ENCODE peak calls at places on chromosomes 12 and 14, in six cellular contexts. One of them, this sample, is unnamed. For H3K4me1, the result is how much of the 10 kb centered on the place peaks cover.

GRCh38 chr12:102376251-102376747 is 104.1 kb downstream of the IGF1 start:
- DNase-seq in CD8-positive, alpha-beta memory T cell: no peak
- DNase-seq in endodermal cell: no peak
- DNase-seq in HCT116: no peak
- DNase-seq in CD4-positive, alpha-beta memory T cell: no peak
- DNase-seq in IMR-90: peak
- DNase-seq in this sample: no peak

GRCh38 chr12:57124259-57124877 is 3.9 kb upstream of the LRP1 start:
- DNase-seq in HCT116: peak
- DNase-seq in IMR-90: peak
- DNase-seq in CD8-positive, alpha-beta memory T cell: peak
- DNase-seq in CD4-positive, alpha-beta memory T cell: peak
- DNase-seq in endodermal cell: peak
- DNase-seq in this sample: peak

GRCh38 chr12:130014485-130014807 is 110.6 kb upstream of the TMEM132D start:
- DNase-seq in IMR-90: no peak
- DNase-seq in CD8-positive, alpha-beta memory T cell: no peak
- DNase-seq in endodermal cell: peak
- DNase-seq in CD4-positive, alpha-beta memory T cell: no peak
- DNase-seq in HCT116: no peak
- DNase-seq in this sample: no peak

GRCh38 chr12:71014180-71014785 is 93.7 kb upstream of the PTPRR start:
- DNase-seq in HCT116: peak
- DNase-seq in CD4-positive, alpha-beta memory T cell: no peak
- DNase-seq in IMR-90: peak
- DNase-seq in endodermal cell: no peak
- DNase-seq in CD8-positive, alpha-beta memory T cell: no peak
- DNase-seq in this sample: no peak

GRCh38 chr14:73754911-73755360 is 40.8 kb upstream of the PNMA1 start:
- DNase-seq in endodermal cell: peak
- DNase-seq in CD4-positive, alpha-beta memory T cell: no peak
- DNase-seq in IMR-90: peak
- DNase-seq in CD8-positive, alpha-beta memory T cell: no peak
- DNase-seq in HCT116: no peak
- DNase-seq in this sample: no peak

GRCh38 chr12:15278816-15279658 is 43.3 kb upstream of the PTPRO start:
- DNase-seq in endodermal cell: no peak
- DNase-seq in CD8-positive, alpha-beta memory T cell: no peak
- DNase-seq in IMR-90: peak
- DNase-seq in CD4-positive, alpha-beta memory T cell: peak
- DNase-seq in HCT116: no peak
- DNase-seq in this sample: peak

GRCh38 chr12:52867636-52868035 is 18.8 kb upstream of the KRT78 start:
- DNase-seq in HCT116: no peak
- DNase-seq in IMR-90: no peak
- DNase-seq in CD8-positive, alpha-beta memory T cell: peak
- DNase-seq in CD4-positive, alpha-beta memory T cell: peak
- DNase-seq in endodermal cell: peak
- DNase-seq in this sample: no peak

GRCh38 chr12:85693093-85693665 is 143.0 kb downstream of the RASSF9 start:
- DNase-seq in HCT116: no peak
- DNase-seq in IMR-90: no peak
- DNase-seq in CD8-positive, alpha-beta memory T cell: no peak
- DNase-seq in CD4-positive, alpha-beta memory T cell: no peak
- DNase-seq in endodermal cell: no peak
- DNase-seq in this sample: no peak

GRCh38 chr14:63302135-63302534 is 16.6 kb downstream of the GPHB5 start:
- DNase-seq in endodermal cell: peak
- DNase-seq in HCT116: no peak
- DNase-seq in IMR-90: no peak
- DNase-seq in CD4-positive, alpha-beta memory T cell: no peak
- DNase-seq in CD8-positive, alpha-beta memory T cell: no peak
- DNase-seq in this sample: no peak

GRCh38 chr12:51360315-51360714 is 13.8 kb upstream of the CELA1 start:
- DNase-seq in CD4-positive, alpha-beta memory T cell: no peak
- DNase-seq in endodermal cell: no peak
- DNase-seq in IMR-90: no peak
- DNase-seq in HCT116: no peak
- DNase-seq in CD8-positive, alpha-beta memory T cell: no peak
- DNase-seq in this sample: no peak

GRCh38 chr12:124524231-124524925 is 43.0 kb downstream of the NCOR2 start:
- DNase-seq in CD4-positive, alpha-beta memory T cell: no peak
- DNase-seq in HCT116: no peak
- DNase-seq in CD8-positive, alpha-beta memory T cell: no peak
- DNase-seq in IMR-90: peak
- DNase-seq in endodermal cell: no peak
- DNase-seq in this sample: no peak

GRCh38 chr14:70168401-70168800 is 20.4 kb downstream of the SLC8A3 start:
- DNase-seq in IMR-90: no peak
- DNase-seq in endodermal cell: no peak
- DNase-seq in HCT116: no peak
- DNase-seq in CD4-positive, alpha-beta memory T cell: no peak
- DNase-seq in CD8-positive, alpha-beta memory T cell: no peak
- DNase-seq in this sample: no peak

GRCh38 chr12:16555630-16556029 is 50.3 kb downstream of the LMO3 start:
- DNase-seq in CD8-positive, alpha-beta memory T cell: no peak
- DNase-seq in IMR-90: peak
- DNase-seq in HCT116: no peak
- DNase-seq in endodermal cell: peak
- DNase-seq in CD4-positive, alpha-beta memory T cell: no peak
- DNase-seq in this sample: no peak

GRCh38 chr14:104797112-104798044 is 1.8 kb upstream of the AKT1 start:
- DNase-seq in HCT116: no peak
- DNase-seq in endodermal cell: peak
- DNase-seq in CD8-positive, alpha-beta memory T cell: no peak
- DNase-seq in CD4-positive, alpha-beta memory T cell: no peak
- DNase-seq in IMR-90: no peak
- DNase-seq in this sample: no peak

GRCh38 chr12:58920102-58920955 is at the start of gene LRIG3:
- DNase-seq in CD4-positive, alpha-beta memory T cell: no peak
- DNase-seq in endodermal cell: peak
- DNase-seq in HCT116: peak
- DNase-seq in IMR-90: peak
- DNase-seq in CD8-positive, alpha-beta memory T cell: no peak
- DNase-seq in this sample: no peak

GRCh38 chr14:24943024-24943423 is 106.9 kb downstream of the STXBP6 start:
- DNase-seq in HCT116: no peak
- DNase-seq in CD4-positive, alpha-beta memory T cell: no peak
- DNase-seq in endodermal cell: peak
- DNase-seq in CD8-positive, alpha-beta memory T cell: no peak
- DNase-seq in IMR-90: no peak
- DNase-seq in this sample: no peak

GRCh38 chr14:68384335-68384734 is 408.5 kb downstream of the ZFP36L1 start:
- DNase-seq in CD4-positive, alpha-beta memory T cell: no peak
- DNase-seq in HCT116: no peak
- DNase-seq in endodermal cell: no peak
- DNase-seq in CD8-positive, alpha-beta memory T cell: no peak
- DNase-seq in IMR-90: no peak
- DNase-seq in this sample: no peak

GRCh38 chr14:54681819-54682261 is 114.9 kb downstream of the SAMD4A start:
- DNase-seq in CD8-positive, alpha-beta memory T cell: no peak
- DNase-seq in CD4-positive, alpha-beta memory T cell: no peak
- DNase-seq in IMR-90: peak
- DNase-seq in endodermal cell: no peak
- DNase-seq in HCT116: no peak
- DNase-seq in this sample: no peak

GRCh38 chr14:37263656-37264236 is 66.0 kb downstream of the MIPOL1 start:
- DNase-seq in CD8-positive, alpha-beta memory T cell: no peak
- DNase-seq in IMR-90: peak
- DNase-seq in HCT116: no peak
- DNase-seq in CD4-positive, alpha-beta memory T cell: no peak
- DNase-seq in endodermal cell: no peak
- DNase-seq in this sample: no peak

GRCh38 chr14:28157289-28157869 is 609.2 kb upstream of the FOXG1 start:
- DNase-seq in CD8-positive, alpha-beta memory T cell: no peak
- DNase-seq in IMR-90: no peak
- DNase-seq in CD4-positive, alpha-beta memory T cell: no peak
- DNase-seq in HCT116: no peak
- DNase-seq in endodermal cell: no peak
- DNase-seq in this sample: no peak

GRCh38 chr12:132740652-132741051 is 21.0 kb downstream of the ANKLE2 start:
- DNase-seq in IMR-90: no peak
- DNase-seq in CD4-positive, alpha-beta memory T cell: no peak
- DNase-seq in endodermal cell: peak
- DNase-seq in CD8-positive, alpha-beta memory T cell: no peak
- DNase-seq in HCT116: no peak
- DNase-seq in this sample: no peak

GRCh38 chr12:12007001-12007712 is 63.6 kb upstream of the BCL2L14 start:
- DNase-seq in endodermal cell: peak
- DNase-seq in CD4-positive, alpha-beta memory T cell: peak
- DNase-seq in IMR-90: peak
- DNase-seq in CD8-positive, alpha-beta memory T cell: no peak
- DNase-seq in HCT116: no peak
- DNase-seq in this sample: no peak

GRCh38 chr14:64930085-64930843 is 12.3 kb downstream of the GPX2 start:
- DNase-seq in CD8-positive, alpha-beta memory T cell: no peak
- DNase-seq in IMR-90: peak
- DNase-seq in endodermal cell: no peak
- DNase-seq in HCT116: no peak
- DNase-seq in CD4-positive, alpha-beta memory T cell: no peak
- DNase-seq in this sample: no peak

GRCh38 chr14:104600141-104600643 is 4.4 kb downstream of the TMEM179 start:
- DNase-seq in CD4-positive, alpha-beta memory T cell: no peak
- DNase-seq in HCT116: no peak
- DNase-seq in CD8-positive, alpha-beta memory T cell: no peak
- DNase-seq in IMR-90: no peak
- DNase-seq in endodermal cell: no peak
- DNase-seq in this sample: no peak

GRCh38 chr12:80053048-80053790 is 46.1 kb upstream of the OTOGL start:
- DNase-seq in IMR-90: peak
- DNase-seq in CD4-positive, alpha-beta memory T cell: no peak
- DNase-seq in endodermal cell: no peak
- DNase-seq in CD8-positive, alpha-beta memory T cell: no peak
- DNase-seq in HCT116: no peak
- DNase-seq in this sample: no peak

GRCh38 chr12:16913832-16914490 is 308.0 kb upstream of the LMO3 start:
- DNase-seq in HCT116: no peak
- DNase-seq in CD8-positive, alpha-beta memory T cell: no peak
- DNase-seq in endodermal cell: no peak
- DNase-seq in CD4-positive, alpha-beta memory T cell: no peak
- DNase-seq in IMR-90: no peak
- DNase-seq in this sample: no peak

GRCh38 chr14:33916663-33917565 is 34.0 kb downstream of the EGLN3 start:
- DNase-seq in CD4-positive, alpha-beta memory T cell: no peak
- DNase-seq in endodermal cell: no peak
- DNase-seq in HCT116: no peak
- DNase-seq in CD8-positive, alpha-beta memory T cell: no peak
- DNase-seq in IMR-90: no peak
- DNase-seq in this sample: no peak

GRCh38 chr12:71772728-71773127 is 18.1 kb downstream of the RAB21 start:
- DNase-seq in IMR-90: no peak
- DNase-seq in CD8-positive, alpha-beta memory T cell: no peak
- DNase-seq in HCT116: no peak
- DNase-seq in CD4-positive, alpha-beta memory T cell: no peak
- DNase-seq in endodermal cell: no peak
- DNase-seq in this sample: no peak

DNA sequence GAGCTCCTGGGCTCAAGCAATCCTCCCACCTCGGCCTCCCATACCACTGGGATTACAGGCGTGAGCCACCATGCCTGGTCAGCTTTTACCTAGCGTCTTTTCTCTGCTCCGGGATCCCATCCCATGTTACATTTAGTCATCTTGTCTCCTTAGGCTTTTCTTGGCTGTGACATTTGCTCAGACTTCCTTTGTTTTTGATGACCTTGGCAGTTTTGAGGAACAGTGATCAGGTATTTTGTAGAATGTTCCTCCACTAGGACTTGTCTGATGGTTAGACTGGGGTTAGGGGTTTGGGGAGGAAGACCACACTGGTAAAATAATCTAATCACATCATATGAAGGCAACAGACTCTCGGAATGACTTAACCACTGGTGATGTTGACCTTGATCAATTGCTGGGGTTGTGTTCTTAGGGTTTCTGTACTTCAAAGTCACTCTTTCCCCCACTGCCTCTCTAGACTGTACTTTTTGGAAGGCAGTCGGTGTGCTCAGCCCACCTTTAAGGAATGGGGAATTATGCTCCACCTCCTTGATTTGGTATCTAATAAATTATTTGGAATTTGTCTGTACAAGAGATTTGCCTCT is 48.4 kb downstream of the RIN3 start:
- DNase-seq in endodermal cell: no peak
- DNase-seq in CD4-positive, alpha-beta memory T cell: no peak
- DNase-seq in CD8-positive, alpha-beta memory T cell: no peak
- DNase-seq in HCT116: no peak
- DNase-seq in IMR-90: no peak
- DNase-seq in this sample: peak
- H3K4me3 ChIP-seq in endodermal cell: no peak
- H3K4me3 ChIP-seq in CD4-positive, alpha-beta memory T cell: no peak
- H3K4me3 ChIP-seq in CD8-positive, alpha-beta memory T cell: no peak
- H3K4me3 ChIP-seq in HCT116: no peak
- H3K4me3 ChIP-seq in IMR-90: no peak
- H3K4me3 ChIP-seq in this sample: no peak

DNA sequence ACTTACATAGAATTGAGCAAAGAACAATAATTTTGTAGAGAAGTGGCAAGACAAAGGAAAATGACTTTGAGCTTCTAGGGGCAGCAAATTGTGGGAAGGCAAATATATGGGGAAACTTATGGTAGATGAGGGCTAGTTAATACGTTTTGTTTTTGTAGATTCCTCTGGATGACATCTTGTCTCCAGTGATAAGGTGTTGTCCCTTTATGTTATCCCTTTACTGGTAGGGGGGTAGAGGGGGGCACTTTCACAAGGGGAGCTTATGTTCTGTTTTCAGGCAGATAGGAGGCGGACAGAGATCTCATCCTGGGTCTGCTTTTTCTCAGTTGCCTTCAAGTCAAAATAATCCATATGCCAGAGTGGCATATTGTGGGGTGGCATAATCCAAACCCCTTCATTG is 106.5 kb upstream of the AMIGO2 start:
- DNase-seq in CD8-positive, alpha-beta memory T cell: no peak
- DNase-seq in HCT116: no peak
- DNase-seq in endodermal cell: no peak
- DNase-seq in CD4-positive, alpha-beta memory T cell: no peak
- DNase-seq in IMR-90: no peak
- DNase-seq in this sample: no peak
- H3K4me1 ChIP-seq in CD8-positive, alpha-beta memory T cell: under half
- H3K4me1 ChIP-seq in HCT116: under half
- H3K4me1 ChIP-seq in endodermal cell: under half
- H3K4me1 ChIP-seq in CD4-positive, alpha-beta memory T cell: under half
- H3K4me1 ChIP-seq in IMR-90: under half
- H3K4me1 ChIP-seq in this sample: under half

DNA sequence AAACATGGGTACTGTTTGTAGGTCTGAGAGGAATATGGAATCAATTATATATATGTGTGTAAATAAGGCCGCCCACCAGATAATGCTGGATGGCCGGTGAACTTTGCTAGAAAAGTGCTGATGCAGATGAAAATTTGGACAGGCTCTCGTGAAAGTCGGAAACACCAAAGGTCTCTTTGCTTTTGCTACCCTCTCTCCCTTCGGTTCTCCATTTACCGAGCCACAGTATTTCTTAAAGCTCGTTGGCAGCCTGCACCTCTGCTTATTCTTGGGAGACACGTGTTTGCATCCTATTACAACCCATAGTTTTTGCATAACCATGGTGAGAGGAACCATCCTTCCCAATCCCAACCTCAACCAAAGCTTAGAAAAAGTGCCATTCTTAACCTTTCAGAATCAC is 109.6 kb downstream of the FOXN3 start:
- DNase-seq in CD4-positive, alpha-beta memory T cell: no peak
- DNase-seq in endodermal cell: no peak
- DNase-seq in IMR-90: no peak
- DNase-seq in HCT116: no peak
- DNase-seq in CD8-positive, alpha-beta memory T cell: no peak
- DNase-seq in this sample: no peak
- H3K27ac ChIP-seq in CD4-positive, alpha-beta memory T cell: no peak
- H3K27ac ChIP-seq in endodermal cell: no peak
- H3K27ac ChIP-seq in IMR-90: no peak
- H3K27ac ChIP-seq in HCT116: no peak
- H3K27ac ChIP-seq in CD8-positive, alpha-beta memory T cell: no peak
- H3K27ac ChIP-seq in this sample: no peak

GRCh38 chr12:90060031-90060430 is 351.4 kb upstream of the ATP2B1 start:
- DNase-seq in CD8-positive, alpha-beta memory T cell: no peak
- DNase-seq in CD4-positive, alpha-beta memory T cell: no peak
- DNase-seq in endodermal cell: no peak
- DNase-seq in IMR-90: peak
- DNase-seq in HCT116: no peak
- DNase-seq in this sample: no peak
- H3K4me3 ChIP-seq in CD8-positive, alpha-beta memory T cell: no peak
- H3K4me3 ChIP-seq in CD4-positive, alpha-beta memory T cell: no peak
- H3K4me3 ChIP-seq in endodermal cell: no peak
- H3K4me3 ChIP-seq in IMR-90: no peak
- H3K4me3 ChIP-seq in HCT116: no peak
- H3K4me3 ChIP-seq in this sample: no peak

This sample was measured in CD4-positive, CD25-positive, alpha-beta regulatory T cell.